ENCODE peak calls at places on chromosome 2, in eight cellular contexts. X is ovary, W is tibial nerve, K is stomach, M is transverse colon, L is A549, H is K562, Y is suprapubic skin. I is an unnamed sample.
A peak's percentile ranks its signal among the peaks of the same experiment; 100 is the strongest.

GRCh38 chr2:196927318-196928225 is 1.1 kb upstream of the PGAP1 start:
- DNase-seq in X (peak; percentile 12), W (no peak), K (no peak), M (no peak), L (no peak), H (peak; percentile 5), Y (no peak), I (no peak)

GRCh38 chr2:174683392-174683759 is 80.9 kb downstream of the CHRNA1 start:
- DNase-seq in X (no peak), W (no peak), K (no peak), M (no peak), L (peak; percentile 50), H (no peak), Y (no peak), I (no peak)

GRCh38 chr2:9153589-9153988 is 53.0 kb upstream of the ASAP2 start:
- DNase-seq in X (no peak), W (no peak), K (no peak), M (no peak), L (no peak), H (no peak), Y (peak; percentile 82), I (no peak)

GRCh38 chr2:20868377-20868776 is 45.5 kb upstream of the LDAH start:
- DNase-seq in X (no peak), W (no peak), K (no peak), M (no peak), L (no peak), H (no peak), Y (no peak), I (no peak)

GRCh38 chr2:210286123-210286680 is 28.8 kb downstream of the MYL1 start:
- DNase-seq in X (no peak), W (no peak), K (no peak), M (no peak), L (no peak), H (no peak), Y (no peak), I (no peak)

GRCh38 chr2:174760845-174761473 is 3.3 kb downstream of the CHRNA1 start:
- DNase-seq in X (no peak), W (no peak), K (no peak), M (no peak), L (no peak), H (no peak), Y (no peak), I (no peak)

GRCh38 chr2:98467652-98468051 is 23.0 kb downstream of the INPP4A start:
- DNase-seq in X (no peak), W (no peak), K (no peak), M (no peak), L (no peak), H (no peak), Y (no peak), I (no peak)

GRCh38 chr2:112092286-112093041 is 37.4 kb downstream of the TMEM87B start:
- DNase-seq in X (no peak), W (no peak), K (no peak), M (no peak), L (no peak), H (no peak), Y (no peak), I (no peak)

GRCh38 chr2:136106505-136106904 is 11.4 kb downstream of the CXCR4 start:
- DNase-seq in X (no peak), W (no peak), K (no peak), M (no peak), L (no peak), H (no peak), Y (no peak), I (no peak)

GRCh38 chr2:188280811-188281222 is 10.9 kb upstream of the GULP1 start:
- DNase-seq in X (no peak), W (no peak), K (no peak), M (no peak), L (no peak), H (no peak), Y (no peak), I (no peak)

GRCh38 chr2:197137234-197137633 is 173.3 kb downstream of the ANKRD44 start:
- DNase-seq in X (no peak), W (no peak), K (no peak), M (no peak), L (no peak), H (no peak), Y (no peak), I (no peak)

GRCh38 chr2:3204031-3204430 is 173.6 kb downstream of the EIPR1 start:
- DNase-seq in X (no peak), W (no peak), K (no peak), M (no peak), L (no peak), H (no peak), Y (no peak), I (no peak)

GRCh38 chr2:96240341-96241038 is 25.3 kb downstream of the TMEM127 start:
- DNase-seq in X (no peak), W (no peak), K (no peak), M (no peak), L (no peak), H (no peak), Y (no peak), I (peak; percentile 27)

GRCh38 chr2:196268022-196268421 is 96.6 kb upstream of the STK17B start:
- DNase-seq in X (no peak), W (no peak), K (no peak), M (no peak), L (no peak), H (no peak), Y (no peak), I (no peak)

GRCh38 chr2:24015562-24016375 is 5.9 kb downstream of the MFSD2B start:
- DNase-seq in X (no peak), W (no peak), K (no peak), M (no peak), L (peak; percentile 77), H (peak; percentile 49), Y (no peak), I (no peak)

GRCh38 chr2:207790898-207791297 is 21.2 kb upstream of the FZD5 start:
- DNase-seq in X (no peak), W (no peak), K (no peak), M (no peak), L (no peak), H (no peak), Y (no peak), I (no peak)

DNA sequence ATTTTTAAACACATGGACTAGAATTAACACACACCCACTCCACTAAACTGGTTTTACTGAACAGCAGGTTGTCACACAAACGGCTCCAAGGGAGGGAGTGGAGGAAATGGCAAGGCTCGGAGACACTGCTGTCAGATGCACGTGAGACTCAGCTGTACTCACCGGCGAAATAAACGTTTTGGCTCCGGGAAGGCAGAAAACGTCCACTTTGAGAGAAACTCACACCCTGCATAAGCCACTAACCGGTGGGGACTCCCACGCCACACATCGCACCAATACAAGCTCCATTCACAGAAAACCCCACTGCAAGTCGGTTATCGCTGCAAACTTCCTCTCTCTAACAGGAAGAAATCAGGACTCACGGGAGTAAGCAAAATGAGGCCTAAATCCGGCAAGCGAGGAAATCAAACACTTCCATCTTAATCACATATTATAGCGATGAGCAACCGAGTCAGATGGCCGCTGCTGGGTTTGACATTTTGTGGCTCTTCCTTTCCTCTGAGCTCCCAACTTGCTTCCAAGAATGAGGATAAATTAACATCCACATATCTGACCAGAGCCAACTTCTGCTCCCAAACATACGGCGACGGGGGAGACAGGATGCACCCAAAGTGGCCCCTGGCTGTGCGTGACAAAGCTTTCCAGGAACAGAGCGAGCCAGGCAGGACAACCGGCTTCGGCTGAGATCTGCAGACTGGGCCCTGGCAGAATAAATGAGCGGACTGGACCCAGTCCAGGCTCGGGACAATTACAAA is 63.5 kb downstream of the HDAC4 start:
- DNase-seq in X (no peak), W (no peak), K (no peak), M (no peak), L (no peak), H (no peak), Y (no peak), I (no peak)
- TF ChIP-seq EP300 in X (no peak), W (no peak), K (no peak), M (no peak), L (no peak), H (no peak), Y (no peak), I (no peak)

GRCh38 chr2:25160376-25160775 is 8.0 kb downstream of the POMC start:
- DNase-seq in X (no peak), W (no peak), K (no peak), M (no peak), L (no peak), H (no peak), Y (no peak), I (no peak)
- TF ChIP-seq CTCF in X (no peak), W (no peak), K (no peak), M (no peak), L (no peak), H (no peak), Y (no peak), I (no peak)

GRCh38 chr2:205700331-205701132 is 18.2 kb downstream of the NRP2 start:
- DNase-seq in X (peak; percentile 57), W (no peak), K (no peak), M (peak; percentile 28), L (peak; percentile 41), H (no peak), Y (no peak), I (no peak)

GRCh38 chr2:205702576-205702975 is 20.3 kb downstream of the NRP2 start:
- DNase-seq in X (no peak), W (no peak), K (no peak), M (no peak), L (no peak), H (no peak), Y (no peak), I (no peak)

GRCh38 chr2:205699554-205700289 is 17.4 kb downstream of the NRP2 start:
- DNase-seq in X (no peak), W (no peak), K (no peak), M (no peak), L (no peak), H (no peak), Y (no peak), I (no peak)

GRCh38 chr2:205703471-205703870 is 21.2 kb downstream of the NRP2 start:
- DNase-seq in X (no peak), W (no peak), K (no peak), M (no peak), L (no peak), H (no peak), Y (no peak), I (no peak)

GRCh38 chr2:205701509-205701908 is 19.2 kb downstream of the NRP2 start:
- DNase-seq in X (no peak), W (no peak), K (no peak), M (no peak), L (no peak), H (no peak), Y (no peak), I (no peak)
- H3K4me1 ChIP-seq in X (peaks cover 52% of the 10 kb centered on the region), W (peaks cover 100% of the 10 kb centered on the region), K (peaks cover 95% of the 10 kb centered on the region), M (peaks cover 82% of the 10 kb centered on the region), L (peaks cover 100% of the 10 kb centered on the region), H (no peaks in the 10 kb centered on the region), Y (peaks cover 12% of the 10 kb centered on the region), I (peaks cover 38% of the 10 kb centered on the region)

GRCh38 chr2:121949271-121949670 is 193.8 kb downstream of the TSN start:
- DNase-seq in X (no peak), W (no peak), K (no peak), M (no peak), L (no peak), H (no peak), Y (no peak), I (no peak)

GRCh38 chr2:121947681-121948080 is 192.2 kb downstream of the TSN start:
- DNase-seq in X (no peak), W (no peak), K (no peak), M (no peak), L (no peak), H (no peak), Y (no peak), I (no peak)

GRCh38 chr2:121943285-121943684 is 187.8 kb downstream of the TSN start:
- DNase-seq in X (no peak), W (no peak), K (no peak), M (no peak), L (no peak), H (no peak), Y (no peak), I (no peak)

GRCh38 chr2:121944072-121944829 is 188.8 kb downstream of the TSN start:
- DNase-seq in X (no peak), W (no peak), K (no peak), M (no peak), L (peak; percentile 14), H (no peak), Y (no peak), I (no peak)
- TF ChIP-seq EP300 in X (no peak), W (no peak), K (no peak), M (no peak), L (no peak), H (no peak), Y (no peak), I (no peak)